ENCODE peak calls at places on chromosomes 12 and 14, in four cellular contexts. J is AG09309, H is left ventricle myocardium inferior, Z is fibroblast of the aortic adventitia. V is an unnamed sample.

GRCh38 chr12:94994312-94994711 is 9.2 kb downstream of the NDUFA12 start:
- DNase-seq in J (peak), H (no peak), Z (peak), V (peak)

GRCh38 chr12:823043-823698 is 70.8 kb downstream of the WNK1 start:
- DNase-seq in J (no peak), H (no peak), Z (no peak), V (no peak)

GRCh38 chr12:132639996-132640520 is 21.5 kb downstream of the P2RX2 start:
- DNase-seq in J (no peak), H (no peak), Z (no peak), V (peak)

GRCh38 chr12:132834181-132834711 is 5.6 kb upstream of the GOLGA3 start:
- DNase-seq in J (no peak), H (no peak), Z (no peak), V (peak)

GRCh38 chr12:26971963-26972362 is 33.7 kb downstream of the FGFR1OP2 start:
- DNase-seq in J (no peak), H (no peak), Z (no peak), V (no peak)

GRCh38 chr12:96375841-96376249 is 24.4 kb downstream of the CDK17 start:
- DNase-seq in J (no peak), H (no peak), Z (peak), V (no peak)

GRCh38 chr14:80584638-80585505 is 356.7 kb downstream of the CEP128 start:
- DNase-seq in J (no peak), H (no peak), Z (no peak), V (no peak)

GRCh38 chr14:96888158-96888557 is 91.0 kb downstream of the VRK1 start:
- DNase-seq in J (no peak), H (no peak), Z (no peak), V (no peak)

GRCh38 chr12:109771746-109772621 is 58.4 kb downstream of the FAM222A start:
- DNase-seq in J (no peak), H (no peak), Z (no peak), V (peak)

GRCh38 chr14:67510121-67510520 is 21.6 kb upstream of the TMEM229B start:
- DNase-seq in J (no peak), H (no peak), Z (peak), V (peak)

GRCh38 chr12:132351751-132352495 is 22.5 kb upstream of the GALNT9 start:
- DNase-seq in J (no peak), H (no peak), Z (no peak), V (no peak)

GRCh38 chr12:94263905-94264655 is 115.7 kb downstream of the PLXNC1 start:
- DNase-seq in J (no peak), H (no peak), Z (peak), V (no peak)

GRCh38 chr12:124680863-124681778 is 113.7 kb upstream of the NCOR2 start:
- DNase-seq in J (peak), H (peak), Z (peak), V (peak)

DNA sequence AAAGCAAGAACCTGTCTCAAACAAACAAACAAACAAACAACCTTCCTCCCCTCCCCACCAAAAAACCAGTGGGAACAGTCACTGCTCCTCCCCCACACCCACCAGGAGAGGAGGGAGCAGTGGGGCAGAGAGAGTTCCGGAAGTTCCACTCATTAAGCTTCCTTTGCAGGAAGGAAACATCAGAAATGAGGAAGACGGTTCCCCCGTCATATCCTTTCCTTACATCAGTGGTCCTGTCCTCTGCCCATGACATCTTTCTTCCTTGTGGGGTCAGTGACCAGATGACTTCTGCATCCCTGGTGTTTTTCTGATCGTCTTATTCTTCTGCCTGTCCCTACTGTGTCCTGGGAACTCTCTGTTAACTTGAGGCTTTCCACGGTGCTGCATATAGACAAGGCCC is 40.8 kb upstream of the SPTLC2 start:
- DNase-seq in J (no peak), H (no peak), Z (no peak), V (no peak)
- H3K4me3 ChIP-seq in J (no peak), H (no peak), Z (no peak), V (no peak)

DNA sequence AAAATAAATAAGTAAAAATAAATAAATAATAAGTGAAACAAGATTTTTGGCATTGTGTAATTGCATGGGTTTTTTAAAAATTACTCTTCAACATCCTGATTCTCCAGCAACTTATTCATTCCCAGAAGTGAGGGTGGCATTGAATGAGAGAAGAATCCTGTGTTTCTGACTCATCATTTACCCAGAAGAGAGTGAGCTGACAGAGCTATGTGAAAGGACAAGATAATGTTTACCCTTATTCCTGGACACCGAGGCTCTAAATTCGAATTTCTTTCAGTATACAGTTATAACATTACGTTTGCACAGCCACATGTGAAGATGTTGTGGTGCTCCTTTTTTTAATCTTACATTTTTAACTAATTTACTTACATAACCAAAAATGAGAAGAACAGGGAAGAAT is 36.4 kb downstream of the BBS10 start:
- DNase-seq in J (no peak), H (no peak), Z (peak), V (peak)
- H3K4me3 ChIP-seq in J (no peak), H (no peak), Z (no peak), V (no peak)

DNA sequence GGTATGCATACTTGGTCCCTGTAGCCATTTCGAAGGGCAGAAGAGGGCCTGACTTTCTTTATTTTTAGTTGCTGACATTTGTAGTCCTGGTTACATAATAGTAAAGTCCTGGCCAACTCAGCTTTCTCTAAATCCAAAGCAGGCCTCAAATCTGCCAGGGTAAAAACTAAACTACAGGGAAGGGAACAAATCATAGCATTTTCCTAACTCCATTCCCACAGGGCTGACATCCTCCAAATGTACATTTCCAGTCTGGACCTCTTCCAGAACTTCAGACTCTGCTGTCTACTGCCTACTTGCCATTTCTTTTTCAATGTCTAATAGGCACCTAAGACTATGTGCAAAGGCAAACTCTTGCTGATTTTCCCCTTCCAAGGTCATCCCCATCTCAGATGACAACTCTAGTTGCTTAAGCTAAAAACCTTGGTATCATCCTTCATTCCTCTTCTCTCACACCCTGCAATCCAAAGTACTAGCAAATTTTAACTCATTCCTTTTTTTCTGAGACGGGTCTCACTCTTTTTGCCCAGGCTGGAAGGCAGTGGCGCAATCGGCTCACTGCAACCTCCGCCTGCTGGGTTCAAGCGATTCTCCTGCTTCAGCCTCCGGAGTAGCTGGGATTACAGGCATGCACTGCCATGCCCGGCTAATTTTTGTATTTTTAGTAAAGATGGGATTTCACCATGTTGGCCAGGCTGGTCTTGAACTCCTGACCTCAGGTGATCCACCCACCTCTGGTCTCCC is 2.0 kb downstream of the DDIT3 start:
- DNase-seq in J (no peak), H (no peak), Z (peak), V (peak)
- H3K4me3 ChIP-seq in J (peak), H (peak), Z (peak), V (peak)

GRCh38 chr14:34237677-34238076 is 224.4 kb downstream of the SPTSSA start:
- DNase-seq in J (no peak), H (no peak), Z (no peak), V (no peak)

GRCh38 chr14:34234258-34234657 is 227.8 kb downstream of the SPTSSA start:
- DNase-seq in J (no peak), H (peak), Z (no peak), V (no peak)

GRCh38 chr14:34233619-34234018 is 228.4 kb downstream of the SPTSSA start:
- DNase-seq in J (no peak), H (no peak), Z (no peak), V (no peak)

GRCh38 chr14:34237098-34237497 is 224.9 kb downstream of the SPTSSA start:
- DNase-seq in J (no peak), H (no peak), Z (no peak), V (no peak)

DNA sequence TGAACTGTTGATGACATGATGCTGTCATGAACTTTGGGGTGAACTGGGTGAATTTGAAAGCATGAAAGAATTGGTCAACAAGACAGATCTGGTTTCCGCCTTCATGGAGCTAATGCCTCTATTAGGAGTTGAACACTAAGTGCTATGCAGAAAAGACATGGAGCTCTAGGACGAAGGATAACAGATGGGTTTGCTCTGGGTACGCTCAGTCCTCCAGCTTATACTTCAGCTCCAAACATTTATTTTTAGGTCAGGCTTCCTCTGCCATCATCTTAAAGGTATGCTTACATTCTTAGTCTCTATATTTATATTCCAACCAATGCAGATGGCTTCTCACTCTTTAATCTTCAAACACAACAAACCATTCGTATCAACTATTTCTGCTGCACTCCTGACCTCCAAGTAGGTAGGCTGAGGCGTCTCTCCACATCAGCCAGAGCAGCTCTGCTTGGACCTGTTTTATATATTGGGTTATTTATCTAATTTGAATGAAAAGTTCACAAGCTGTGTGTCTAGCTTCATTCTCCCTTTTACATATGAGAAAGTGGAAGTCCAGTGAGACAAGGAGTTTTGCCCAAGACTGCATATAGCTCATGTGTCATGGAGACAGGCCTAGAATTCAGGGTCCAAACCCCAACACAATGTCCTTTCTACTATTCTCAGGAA is 226.3 kb downstream of the SPTSSA start:
- DNase-seq in J (no peak), H (no peak), Z (no peak), V (peak)
- H3K4me3 ChIP-seq in J (no peak), H (no peak), Z (no peak), V (no peak)

GRCh38 chr14:104448321-104448720 is 131.2 kb upstream of the C14orf180 start:
- DNase-seq in J (no peak), H (no peak), Z (no peak), V (no peak)

GRCh38 chr14:104450811-104451401 is 128.7 kb upstream of the C14orf180 start:
- DNase-seq in J (no peak), H (no peak), Z (no peak), V (no peak)

GRCh38 chr14:104447750-104448149 is 131.8 kb upstream of the C14orf180 start:
- DNase-seq in J (no peak), H (no peak), Z (no peak), V (no peak)

GRCh38 chr14:104448721-104449120 is 130.8 kb upstream of the C14orf180 start:
- DNase-seq in J (no peak), H (no peak), Z (no peak), V (no peak)

GRCh38 chr14:104451474-104451873 is 128.1 kb upstream of the C14orf180 start:
- DNase-seq in J (no peak), H (no peak), Z (no peak), V (no peak)
- H3K4me3 ChIP-seq in J (no peak), H (no peak), Z (no peak), V (no peak)

DNA sequence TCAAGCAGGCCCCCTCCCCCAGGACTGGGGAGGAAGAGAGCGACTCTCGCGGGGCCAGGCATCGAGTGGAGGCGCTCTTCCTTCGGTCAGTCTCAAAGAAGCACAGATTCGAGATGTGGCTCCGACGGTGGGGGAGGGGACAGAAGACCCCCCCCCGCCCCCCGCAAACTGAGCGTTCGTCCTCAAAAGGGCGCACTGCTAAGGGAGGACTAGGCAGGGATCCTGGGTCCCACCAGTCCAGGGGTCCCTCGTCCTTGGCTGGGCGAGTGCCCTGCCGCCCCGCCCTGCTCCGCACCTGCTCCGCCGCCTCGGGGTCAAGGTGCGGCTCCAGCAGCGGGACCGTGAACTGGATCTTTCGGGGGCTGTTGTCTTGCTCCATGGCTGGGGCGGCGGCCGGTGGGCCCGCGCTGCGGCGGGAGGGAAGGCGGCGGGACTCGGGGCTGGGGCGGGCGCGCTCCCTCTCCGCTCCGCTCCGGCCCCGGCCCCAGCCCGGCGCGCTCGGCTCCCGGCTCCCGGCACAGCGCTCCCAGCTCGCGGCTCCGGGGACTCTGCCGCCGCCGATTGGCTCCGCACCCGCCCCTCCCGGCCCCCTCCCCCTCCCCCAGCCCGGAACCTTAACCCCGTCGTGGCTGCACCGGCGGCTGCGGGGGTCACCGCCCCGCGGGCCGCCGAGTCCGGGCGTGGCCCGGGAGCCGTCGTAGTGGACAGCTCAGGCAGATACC is at the start of gene PPP1R1A:
- DNase-seq in J (no peak), H (peak), Z (no peak), V (no peak)
- H3K4me3 ChIP-seq in J (no peak), H (peak), Z (no peak), V (no peak)

GRCh38 chr14:101049511-101049910 is 146.0 kb upstream of the RTL1 start:
- DNase-seq in J (no peak), H (no peak), Z (no peak), V (no peak)
- H3K4me3 ChIP-seq in J (no peak), H (no peak), Z (no peak), V (no peak)

GRCh38 chr12:45273717-45274271 is 57.9 kb downstream of the ANO6 start:
- DNase-seq in J (peak), H (no peak), Z (peak), V (peak)
- H3K4me3 ChIP-seq in J (no peak), H (no peak), Z (no peak), V (peak)

DNA sequence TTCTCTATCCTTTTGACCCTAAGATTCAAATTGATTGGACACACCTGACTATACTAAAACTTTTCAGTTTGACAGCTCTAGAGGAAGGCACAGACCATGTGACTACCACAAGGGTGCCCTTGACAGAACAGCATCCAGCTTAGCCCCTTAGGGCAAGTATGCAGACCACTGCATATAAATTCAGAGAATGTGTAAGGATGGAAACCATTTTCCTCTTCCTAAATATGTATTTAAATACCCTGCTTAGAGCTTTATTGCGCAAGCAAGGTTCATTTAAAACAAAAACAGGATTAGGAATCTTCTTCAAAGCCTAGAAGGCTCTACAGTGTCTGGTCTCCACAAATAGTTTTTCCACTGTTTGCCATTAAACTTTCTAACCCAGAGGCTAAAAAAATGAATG is 202.8 kb downstream of the MED13L start:
- DNase-seq in J (no peak), H (no peak), Z (no peak), V (no peak)
- H3K4me3 ChIP-seq in J (no peak), H (no peak), Z (no peak), V (no peak)